ENCODE peak calls at places on chromosomes 3 and 15, in five cellular contexts. A is hepatocyte, J is heart right ventricle, H is neural progenitor cell, I is left lung. U is an unnamed sample. For H3K27me3, the result is how much of the 10 kb centered on the place peaks cover.

GRCh38 chr15:64619880-64620839 is 155.2 kb downstream of the RBPMS2 start:
- DNase-seq in A (no peak), J (no peak), H (no peak), I (no peak), U (no peak)

GRCh38 chr15:47975422-47975821 is 145.4 kb upstream of the SLC24A5 start:
- DNase-seq in A (no peak), J (no peak), H (peak), I (no peak), U (no peak)

GRCh38 chr3:184965639-184966430 is 153.9 kb downstream of the VPS8 start:
- DNase-seq in A (no peak), J (no peak), H (peak), I (no peak), U (no peak)

GRCh38 chr3:182793663-182794454 is 555 bp downstream of the ATP11B start:
- DNase-seq in A (peak), J (peak), H (peak), I (peak), U (peak)

GRCh38 chr15:80436511-80437307 is 32.5 kb downstream of the ARNT2 start:
- DNase-seq in A (peak), J (no peak), H (no peak), I (no peak), U (no peak)

GRCh38 chr3:165852710-165853109 is 15.5 kb upstream of the BCHE start:
- DNase-seq in A (no peak), J (no peak), H (no peak), I (no peak), U (no peak)

GRCh38 chr15:89776274-89777072 is at the start of gene MESP2:
- DNase-seq in A (peak), J (peak), H (peak), I (peak), U (peak)

GRCh38 chr15:101320501-101321052 is 25.5 kb upstream of the SNRPA1 start:
- DNase-seq in A (peak), J (peak), H (peak), I (peak), U (no peak)

GRCh38 chr3:108485146-108485545 is 25.2 kb downstream of the MYH15 start:
- DNase-seq in A (no peak), J (no peak), H (peak), I (no peak), U (no peak)

GRCh38 chr3:54964081-54964480 is 36.2 kb upstream of the LRTM1 start:
- DNase-seq in A (no peak), J (no peak), H (no peak), I (no peak), U (no peak)

GRCh38 chr3:149356630-149357029 is 20.8 kb downstream of the TM4SF1 start:
- DNase-seq in A (no peak), J (no peak), H (no peak), I (no peak), U (no peak)

GRCh38 chr3:76369170-76369569 is 583.8 kb upstream of the ZNF717 start:
- DNase-seq in A (peak), J (no peak), H (no peak), I (no peak), U (no peak)

GRCh38 chr3:71602256-71602655 is 18.7 kb upstream of the FOXP1 start:
- DNase-seq in A (peak), J (no peak), H (no peak), I (no peak), U (no peak)

GRCh38 chr3:126438186-126438585 is 37.5 kb downstream of the ZXDC start:
- DNase-seq in A (no peak), J (no peak), H (no peak), I (peak), U (no peak)

GRCh38 chr15:95912280-95912625 is 418.2 kb upstream of the NR2F2 start:
- DNase-seq in A (no peak), J (no peak), H (peak), I (no peak), U (no peak)

GRCh38 chr15:61871926-61872522 is 188.2 kb downstream of the VPS13C start:
- DNase-seq in A (peak), J (no peak), H (peak), I (no peak), U (no peak)

GRCh38 chr3:25973111-25973510 is 183.2 kb downstream of the OXSM start:
- DNase-seq in A (no peak), J (no peak), H (no peak), I (no peak), U (no peak)

GRCh38 chr15:22890296-22890695 is 51.8 kb downstream of the NIPA2 start:
- DNase-seq in A (no peak), J (no peak), H (no peak), I (no peak), U (no peak)

GRCh38 chr15:101050647-101051290 is 131.6 kb downstream of the LRRK1 start:
- DNase-seq in A (peak), J (no peak), H (no peak), I (no peak), U (no peak)

GRCh38 chr3:27976933-27977332 is 254.8 kb upstream of the EOMES start:
- DNase-seq in A (no peak), J (no peak), H (no peak), I (no peak), U (no peak)

GRCh38 chr3:12100784-12101183 is 57.9 kb downstream of the TIMP4 start:
- DNase-seq in A (no peak), J (no peak), H (no peak), I (no peak), U (no peak)

GRCh38 chr3:183185696-183186095 is 23.2 kb upstream of the LAMP3 start:
- DNase-seq in A (peak), J (no peak), H (no peak), I (no peak), U (no peak)

GRCh38 chr15:70672081-70672480 is 91.3 kb downstream of the UACA start:
- DNase-seq in A (no peak), J (no peak), H (no peak), I (no peak), U (no peak)

GRCh38 chr3:39000008-39000450 is 51.7 kb downstream of the SCN11A start:
- DNase-seq in A (peak), J (no peak), H (peak), I (no peak), U (no peak)

GRCh38 chr15:92073044-92073785 is 219.7 kb downstream of the SLCO3A1 start:
- DNase-seq in A (no peak), J (no peak), H (no peak), I (no peak), U (no peak)

GRCh38 chr15:51749307-51749706 is 2.1 kb upstream of the TMOD2 start:
- DNase-seq in A (no peak), J (no peak), H (no peak), I (no peak), U (no peak)
- H3K27me3 ChIP-seq in A (half or more), J (under half), H (half or more), I (under half), U (under half)

DNA sequence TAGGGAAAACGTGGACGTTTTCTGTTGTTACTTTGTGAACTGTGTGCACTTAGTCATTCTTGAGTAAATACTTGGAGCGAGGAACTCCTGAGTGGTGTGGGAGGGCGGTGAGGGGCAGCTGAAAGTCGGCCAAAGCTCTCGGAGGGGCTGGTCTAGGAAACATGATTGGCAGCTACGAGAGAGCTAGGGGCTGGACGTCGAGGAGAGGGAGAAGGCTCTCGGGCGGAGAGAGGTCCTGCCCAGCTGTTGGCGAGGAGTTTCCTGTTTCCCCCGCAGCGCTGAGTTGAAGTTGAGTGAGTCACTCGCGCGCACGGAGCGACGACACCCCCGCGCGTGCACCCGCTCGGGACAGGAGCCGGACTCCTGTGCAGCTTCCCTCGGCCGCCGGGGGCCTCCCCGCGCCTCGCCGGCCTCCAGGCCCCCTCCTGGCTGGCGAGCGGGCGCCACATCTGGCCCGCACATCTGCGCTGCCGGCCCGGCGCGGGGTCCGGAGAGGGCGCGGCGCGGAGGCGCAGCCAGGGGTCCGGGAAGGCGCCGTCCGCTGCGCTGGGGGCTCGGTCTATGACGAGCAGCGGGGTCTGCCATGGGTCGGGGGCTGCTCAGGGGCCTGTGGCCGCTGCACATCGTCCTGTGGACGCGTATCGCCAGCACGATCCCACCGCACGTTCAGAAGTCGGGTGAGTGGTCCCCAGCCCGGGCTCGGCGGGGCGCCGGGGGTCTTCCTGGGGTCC is at the start of gene TGFBR2:
- DNase-seq in A (peak), J (peak), H (peak), I (peak), U (peak)
- TF ChIP-seq CTCF in A (peak), J (peak), H (peak), I (no peak), U (peak)

DNA sequence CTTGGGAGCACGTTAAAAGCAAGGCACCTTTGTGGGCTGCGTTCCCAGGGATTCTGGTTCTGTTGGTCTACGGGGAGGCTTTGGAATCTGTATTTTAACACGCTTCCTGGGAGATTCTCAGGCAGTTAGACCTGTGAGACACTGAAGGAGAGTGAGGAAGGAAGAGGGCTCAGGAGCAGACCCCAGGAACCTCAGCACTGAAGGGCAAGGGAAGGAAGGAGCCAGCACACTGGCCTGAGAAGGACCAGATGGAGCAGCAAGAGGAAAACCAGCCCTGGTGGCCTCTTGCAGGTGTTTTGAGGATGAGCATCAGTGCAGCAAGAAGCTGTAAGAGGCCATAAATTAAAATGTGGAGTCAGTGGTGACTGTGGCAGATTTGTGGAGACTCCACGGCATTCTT is 146.7 kb downstream of the RPLP1 start:
- DNase-seq in A (no peak), J (no peak), H (no peak), I (no peak), U (no peak)
- H3K27me3 ChIP-seq in A (under half), J (under half), H (under half), I (under half), U (under half)

GRCh38 chr3:15859507-15860013 is 61.8 kb upstream of the ANKRD28 start:
- DNase-seq in A (peak), J (peak), H (peak), I (peak), U (peak)
- TF ChIP-seq CTCF in A (no peak), J (no peak), H (no peak), I (no peak), U (peak)

GRCh38 chr3:127451321-127451720 is 139.2 kb downstream of the TPRA1 start:
- DNase-seq in A (no peak), J (no peak), H (no peak), I (no peak), U (no peak)
- H3K27me3 ChIP-seq in A (under half), J (under half), H (under half), I (under half), U (under half)

DNA sequence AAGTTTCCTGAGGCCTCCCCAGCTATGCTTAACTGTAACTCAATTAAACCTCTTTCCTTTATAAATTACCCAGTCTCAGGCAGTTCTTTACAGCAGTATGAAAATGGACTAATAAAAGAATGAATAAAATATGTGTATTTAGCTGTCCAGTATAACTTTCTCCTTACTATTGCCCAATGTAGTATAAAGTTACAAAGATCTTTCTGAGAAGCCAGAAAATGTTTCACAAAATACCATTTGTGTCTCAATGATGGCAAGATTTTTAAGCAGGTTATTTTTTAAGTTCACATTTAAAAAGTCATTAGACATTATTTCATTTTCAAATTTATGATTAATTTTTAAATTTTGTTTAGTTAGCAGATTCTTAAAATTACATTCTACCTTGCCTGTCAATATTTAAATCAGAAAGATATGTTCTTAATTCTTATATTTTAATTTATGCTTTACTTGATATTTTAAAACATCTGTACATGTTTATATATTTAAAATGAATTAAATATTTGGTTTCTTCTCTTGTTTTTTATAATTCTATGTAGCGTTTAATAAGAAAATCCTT is 189.2 kb downstream of the GBE1 start:
- DNase-seq in A (no peak), J (no peak), H (no peak), I (no peak), U (no peak)
- TF ChIP-seq CTCF in A (no peak), J (no peak), H (no peak), I (no peak), U (no peak)

DNA sequence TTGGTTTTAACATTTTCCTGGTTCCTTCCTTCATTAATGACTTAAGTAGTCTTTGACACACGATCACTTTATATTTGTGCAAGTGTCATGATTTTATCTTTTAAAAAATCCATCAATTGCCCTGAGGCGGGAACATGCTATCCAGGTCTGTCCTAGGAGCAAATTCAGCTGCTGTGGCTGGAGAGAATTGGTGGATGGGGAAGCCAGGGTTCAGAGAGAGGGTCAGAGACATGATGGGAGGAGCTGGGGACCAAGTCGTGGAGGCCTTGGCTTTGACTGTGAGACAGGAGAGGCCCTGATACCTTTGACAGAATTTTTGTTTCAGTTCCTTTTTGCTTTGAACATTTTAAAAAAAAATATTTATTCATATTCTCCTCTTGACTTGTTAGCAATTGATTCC is 89.0 kb downstream of the CHRNA7 start:
- DNase-seq in A (no peak), J (no peak), H (no peak), I (no peak), U (no peak)
- H3K27me3 ChIP-seq in A (under half), J (under half), H (under half), I (under half), U (under half)

DNA sequence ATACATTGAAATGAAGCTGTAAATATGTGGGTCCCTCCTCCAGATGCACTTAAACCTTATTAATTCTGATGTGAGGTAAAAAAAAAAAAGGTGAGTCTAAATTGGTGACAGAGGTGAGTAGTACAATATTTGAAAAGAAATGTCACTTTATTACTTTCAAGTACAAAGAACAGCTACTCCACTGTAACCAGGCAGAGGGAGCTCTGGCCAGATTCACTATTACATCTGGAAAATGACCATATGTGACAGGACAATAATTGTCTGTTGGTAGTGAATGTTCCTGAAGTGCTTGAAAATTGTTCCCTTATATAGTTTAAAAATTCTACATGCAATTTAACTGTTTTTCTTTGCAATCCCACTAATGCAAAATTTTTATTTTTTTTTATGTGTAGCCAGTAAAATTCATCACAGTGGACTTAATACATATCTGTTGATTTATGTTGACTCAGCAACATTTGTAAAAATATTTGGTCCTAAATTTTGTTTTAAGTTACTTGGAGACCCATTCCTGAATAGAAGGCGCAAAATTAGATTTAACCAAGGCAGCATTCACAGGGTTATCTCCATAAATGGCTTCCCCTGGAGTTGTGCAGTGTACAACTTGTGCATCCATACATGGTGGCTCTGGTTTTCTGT is 231.9 kb upstream of the TBC1D5 start:
- DNase-seq in A (no peak), J (no peak), H (no peak), I (no peak), U (no peak)
- TF ChIP-seq CTCF in A (peak), J (no peak), H (peak), I (no peak), U (no peak)

GRCh38 chr15:76059320-76060097 is at the start of gene TMEM266:
- DNase-seq in A (peak), J (peak), H (peak), I (peak), U (no peak)

GRCh38 chr15:76064375-76064774 is 4.6 kb downstream of the TMEM266 start:
- DNase-seq in A (no peak), J (no peak), H (no peak), I (no peak), U (no peak)

GRCh38 chr15:76062282-76062681 is 2.5 kb downstream of the TMEM266 start:
- DNase-seq in A (no peak), J (no peak), H (no peak), I (no peak), U (no peak)

GRCh38 chr15:76060098-76060989 is 559 bp downstream of the TMEM266 start:
- DNase-seq in A (no peak), J (no peak), H (no peak), I (no peak), U (no peak)

DNA sequence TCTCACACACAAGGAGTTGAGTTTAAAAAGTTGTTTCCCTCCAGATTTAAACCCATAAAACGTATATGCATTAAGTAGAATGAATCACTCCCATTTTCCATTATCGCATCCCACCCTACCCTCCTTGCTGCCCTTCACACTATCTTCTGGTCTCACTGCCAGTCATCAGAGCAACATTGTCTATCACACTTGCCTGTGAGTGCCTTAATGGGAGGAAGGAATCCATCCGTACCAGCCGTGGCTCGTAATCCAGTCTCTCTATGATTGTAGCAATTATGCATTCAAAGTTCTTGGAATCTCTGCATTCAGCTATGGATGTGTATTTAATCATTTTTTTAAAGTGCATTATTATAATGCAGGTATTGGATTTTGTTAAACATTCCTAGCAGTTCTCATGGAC is 1.9 kb downstream of the TMEM266 start:
- DNase-seq in A (no peak), J (no peak), H (no peak), I (no peak), U (no peak)
- H3K27me3 ChIP-seq in A (under half), J (under half), H (half or more), I (under half), U (under half)